ENCODE peak calls at places on chromosomes 7 and 10, in four cellular contexts. R, P, B and K are unnamed samples.
A peak's percentile ranks its signal among the peaks of the same experiment; 100 is the strongest.

GRCh38 chr10:48634198-48634983 is 29.5 kb upstream of the ARHGAP22 start:
- DNase-seq in P (peak; percentile 61), R (peak; percentile 78), B (peak; percentile 70), K (no peak)

GRCh38 chr7:102849538-102849937 is 63.3 kb upstream of the LRRC17 start:
- DNase-seq in R (no peak), B (no peak), P (no peak), K (no peak)

GRCh38 chr7:4650471-4651047 is 31.5 kb upstream of the FOXK1 start:
- DNase-seq in B (no peak), P (no peak), R (no peak), K (no peak)

GRCh38 chr7:28613262-28613661 is 200.9 kb downstream of the CREB5 start:
- DNase-seq in P (no peak), R (no peak), B (no peak), K (no peak)

GRCh38 chr10:45673074-45673628 is 579 bp upstream of the ZFAND4 start:
- DNase-seq in P (no peak), R (no peak), B (no peak), K (peak; percentile 9)

GRCh38 chr10:29473087-29473356 is 161.7 kb downstream of the SVIL start:
- DNase-seq in R (no peak), P (no peak), B (peak; percentile 43), K (no peak)

GRCh38 chr7:8320174-8320573 is 58.2 kb upstream of the ICA1 start:
- DNase-seq in R (no peak), P (no peak), B (no peak), K (no peak)

GRCh38 chr10:78458983-78459638 is 425.4 kb downstream of the RPS24 start:
- DNase-seq in B (no peak), P (no peak), R (peak; percentile 11), K (peak; percentile 98)

GRCh38 chr10:126135939-126136595 is 239.7 kb downstream of the FANK1 start:
- DNase-seq in B (no peak), P (no peak), R (no peak), K (no peak)

GRCh38 chr7:2613926-2614613 is 17.7 kb upstream of the TTYH3 start:
- DNase-seq in R (peak; percentile 87), P (no peak), B (no peak), K (no peak)

GRCh38 chr10:131797626-131798025 is 103.2 kb upstream of the PPP2R2D start:
- DNase-seq in R (no peak), B (no peak), P (no peak), K (no peak)